ENCODE peak calls at places on chromosomes 4 and X, in six cellular contexts. C, U, Z, Y, M and A are unnamed samples.

GRCh38 chrX:920234-920799 is 289.7 kb downstream of the SHOX start:
- DNase-seq in U (no peak), M (no peak), Y (no peak), Z (no peak), C (no peak), A (no peak)

GRCh38 chr4:14987054-14987453 is 15.2 kb upstream of the CPEB2 start:
- DNase-seq in U (no peak), C (no peak), M (no peak), Y (no peak), Z (no peak), A (no peak)

GRCh38 chrX:129961180-129962083 is 21.0 kb upstream of the BCORL1 start:
- DNase-seq in Z (no peak), U (peak), C (peak), Y (peak), M (no peak), A (no peak)

GRCh38 chrX:1592863-1593201 is 1.4 kb downstream of the AKAP17A start:
- DNase-seq in M (no peak), Z (no peak), C (no peak), U (no peak), Y (peak), A (no peak)

GRCh38 chr4:185931986-185932385 is 120.0 kb upstream of the SORBS2 start:
- DNase-seq in C (no peak), Z (no peak), U (no peak), M (no peak), Y (no peak), A (no peak)

GRCh38 chr4:169314906-169315305 is 44.1 kb upstream of the SH3RF1 start:
- DNase-seq in U (peak), Y (peak), Z (no peak), C (no peak), M (peak), A (peak)

GRCh38 chr4:151599876-151600275 is 160.9 kb downstream of the GATB start:
- DNase-seq in C (no peak), U (no peak), M (no peak), Y (no peak), Z (no peak), A (no peak)

GRCh38 chrX:111352424-111352823 is 59.6 kb downstream of the DCX start:
- DNase-seq in M (peak), Y (peak), U (peak), Z (no peak), C (no peak), A (no peak)

GRCh38 chr4:94545296-94545695 is 93.6 kb downstream of the PDLIM5 start:
- DNase-seq in C (no peak), M (no peak), Z (no peak), Y (no peak), U (no peak), A (no peak)

GRCh38 chr4:54064317-54065275 is at the start of gene CHIC2:
- DNase-seq in Y (peak), U (peak), M (peak), Z (peak), C (peak), A (peak)

GRCh38 chr4:75028196-75028854 is 95.4 kb downstream of the PARM1 start:
- DNase-seq in Y (no peak), U (no peak), Z (no peak), C (no peak), M (no peak), A (no peak)

GRCh38 chr4:82352825-82353370 is 20.9 kb downstream of the HNRNPD start:
- DNase-seq in C (no peak), Y (no peak), U (no peak), Z (no peak), M (no peak), A (no peak)